ENCODE peak calls at places on chromosome 4, in ten cellular contexts. One of them, this sample, is unnamed.

GRCh38 chr4:46390353-46391058 is 578 bp upstream of the GABRA2 start:
- DNase-seq in cardiac fibroblast: no peak
- DNase-seq in activated T-cell treated with anti-CD3 and anti-CD28 coated beads, Interleukin-2, amount 50 U/mL, for 48 hours: no peak
- DNase-seq in sciatic nerve: peak; percentile 54
- DNase-seq in NCI-H187: no peak
- DNase-seq in cerebellum: no peak
- DNase-seq in fibroblast of pulmonary artery: no peak
- DNase-seq in upper lobe of left lung: peak; percentile 61
- DNase-seq in NCI-H510A treated with DMSO at 0.1 percent for 48 hours: no peak
- DNase-seq in choroid plexus epithelial cell: peak; percentile 11
- DNase-seq in this sample: no peak

GRCh38 chr4:1572521-1572920 is 111.6 kb downstream of the FAM53A start:
- DNase-seq in cardiac fibroblast: no peak
- DNase-seq in activated T-cell treated with anti-CD3 and anti-CD28 coated beads, Interleukin-2, amount 50 U/mL, for 48 hours: no peak
- DNase-seq in sciatic nerve: no peak
- DNase-seq in NCI-H187: no peak
- DNase-seq in cerebellum: no peak
- DNase-seq in fibroblast of pulmonary artery: no peak
- DNase-seq in upper lobe of left lung: peak; percentile 38
- DNase-seq in NCI-H510A treated with DMSO at 0.1 percent for 48 hours: no peak
- DNase-seq in choroid plexus epithelial cell: no peak
- DNase-seq in this sample: no peak

GRCh38 chr4:158818595-158818994 is 49.8 kb downstream of the FNIP2 start:
- DNase-seq in cardiac fibroblast: no peak
- DNase-seq in activated T-cell treated with anti-CD3 and anti-CD28 coated beads, Interleukin-2, amount 50 U/mL, for 48 hours: no peak
- DNase-seq in sciatic nerve: no peak
- DNase-seq in NCI-H187: no peak
- DNase-seq in cerebellum: no peak
- DNase-seq in fibroblast of pulmonary artery: no peak
- DNase-seq in upper lobe of left lung: no peak
- DNase-seq in NCI-H510A treated with DMSO at 0.1 percent for 48 hours: no peak
- DNase-seq in choroid plexus epithelial cell: no peak
- DNase-seq in this sample: no peak

GRCh38 chr4:8277356-8278008 is 7.9 kb downstream of the HTRA3 start:
- DNase-seq in cardiac fibroblast: no peak
- DNase-seq in activated T-cell treated with anti-CD3 and anti-CD28 coated beads, Interleukin-2, amount 50 U/mL, for 48 hours: no peak
- DNase-seq in sciatic nerve: no peak
- DNase-seq in NCI-H187: no peak
- DNase-seq in cerebellum: no peak
- DNase-seq in fibroblast of pulmonary artery: no peak
- DNase-seq in upper lobe of left lung: no peak
- DNase-seq in NCI-H510A treated with DMSO at 0.1 percent for 48 hours: no peak
- DNase-seq in choroid plexus epithelial cell: no peak
- DNase-seq in this sample: no peak

GRCh38 chr4:111937368-111937767 is 207.9 kb upstream of the FAM241A start:
- DNase-seq in cardiac fibroblast: peak; percentile 20
- DNase-seq in activated T-cell treated with anti-CD3 and anti-CD28 coated beads, Interleukin-2, amount 50 U/mL, for 48 hours: no peak
- DNase-seq in sciatic nerve: no peak
- DNase-seq in NCI-H187: no peak
- DNase-seq in cerebellum: no peak
- DNase-seq in fibroblast of pulmonary artery: peak; percentile 51
- DNase-seq in upper lobe of left lung: no peak
- DNase-seq in NCI-H510A treated with DMSO at 0.1 percent for 48 hours: peak; percentile 19
- DNase-seq in choroid plexus epithelial cell: peak; percentile 57
- DNase-seq in this sample: no peak

GRCh38 chr4:19675172-19675811 is 576.4 kb upstream of the SLIT2 start:
- DNase-seq in cardiac fibroblast: peak; percentile 64
- DNase-seq in activated T-cell treated with anti-CD3 and anti-CD28 coated beads, Interleukin-2, amount 50 U/mL, for 48 hours: no peak
- DNase-seq in sciatic nerve: no peak
- DNase-seq in NCI-H187: no peak
- DNase-seq in cerebellum: no peak
- DNase-seq in fibroblast of pulmonary artery: peak; percentile 39
- DNase-seq in upper lobe of left lung: no peak
- DNase-seq in NCI-H510A treated with DMSO at 0.1 percent for 48 hours: no peak
- DNase-seq in choroid plexus epithelial cell: peak; percentile 79
- DNase-seq in this sample: peak; percentile 18

GRCh38 chr4:146158036-146158745 is 17.3 kb upstream of the LSM6 start:
- DNase-seq in cardiac fibroblast: no peak
- DNase-seq in activated T-cell treated with anti-CD3 and anti-CD28 coated beads, Interleukin-2, amount 50 U/mL, for 48 hours: no peak
- DNase-seq in sciatic nerve: no peak
- DNase-seq in NCI-H187: no peak
- DNase-seq in cerebellum: no peak
- DNase-seq in fibroblast of pulmonary artery: no peak
- DNase-seq in upper lobe of left lung: no peak
- DNase-seq in NCI-H510A treated with DMSO at 0.1 percent for 48 hours: no peak
- DNase-seq in choroid plexus epithelial cell: no peak
- DNase-seq in this sample: peak; percentile 50

GRCh38 chr4:126850286-126850685 is 782.5 kb upstream of the INTU start:
- DNase-seq in cardiac fibroblast: peak; percentile 77
- DNase-seq in activated T-cell treated with anti-CD3 and anti-CD28 coated beads, Interleukin-2, amount 50 U/mL, for 48 hours: no peak
- DNase-seq in sciatic nerve: no peak
- DNase-seq in NCI-H187: no peak
- DNase-seq in cerebellum: no peak
- DNase-seq in fibroblast of pulmonary artery: peak; percentile 89
- DNase-seq in upper lobe of left lung: no peak
- DNase-seq in NCI-H510A treated with DMSO at 0.1 percent for 48 hours: no peak
- DNase-seq in choroid plexus epithelial cell: peak; percentile 89
- DNase-seq in this sample: peak; percentile 62

GRCh38 chr4:143531368-143531767 is 17.9 kb downstream of the SMARCA5 start:
- DNase-seq in cardiac fibroblast: peak; percentile 36
- DNase-seq in activated T-cell treated with anti-CD3 and anti-CD28 coated beads, Interleukin-2, amount 50 U/mL, for 48 hours: no peak
- DNase-seq in sciatic nerve: no peak
- DNase-seq in NCI-H187: no peak
- DNase-seq in cerebellum: no peak
- DNase-seq in fibroblast of pulmonary artery: peak; percentile 51
- DNase-seq in upper lobe of left lung: no peak
- DNase-seq in NCI-H510A treated with DMSO at 0.1 percent for 48 hours: no peak
- DNase-seq in choroid plexus epithelial cell: peak; percentile 43
- DNase-seq in this sample: peak; percentile 2

GRCh38 chr4:184274288-184274951 is 56.7 kb upstream of the ENPP6 start:
- DNase-seq in cardiac fibroblast: no peak
- DNase-seq in activated T-cell treated with anti-CD3 and anti-CD28 coated beads, Interleukin-2, amount 50 U/mL, for 48 hours: peak; percentile 17
- DNase-seq in sciatic nerve: no peak
- DNase-seq in NCI-H187: no peak
- DNase-seq in cerebellum: no peak
- DNase-seq in fibroblast of pulmonary artery: no peak
- DNase-seq in upper lobe of left lung: peak; percentile 18
- DNase-seq in NCI-H510A treated with DMSO at 0.1 percent for 48 hours: no peak
- DNase-seq in choroid plexus epithelial cell: no peak
- DNase-seq in this sample: peak; percentile 53

GRCh38 chr4:45663495-45664148 is 460.2 kb downstream of the GABRG1 start:
- DNase-seq in cardiac fibroblast: no peak
- DNase-seq in activated T-cell treated with anti-CD3 and anti-CD28 coated beads, Interleukin-2, amount 50 U/mL, for 48 hours: no peak
- DNase-seq in sciatic nerve: no peak
- DNase-seq in NCI-H187: no peak
- DNase-seq in cerebellum: peak; percentile 33
- DNase-seq in fibroblast of pulmonary artery: no peak
- DNase-seq in upper lobe of left lung: no peak
- DNase-seq in NCI-H510A treated with DMSO at 0.1 percent for 48 hours: no peak
- DNase-seq in choroid plexus epithelial cell: no peak
- DNase-seq in this sample: no peak

GRCh38 chr4:35151816-35152572 is 1092.3 kb downstream of the ARAP2 start:
- DNase-seq in cardiac fibroblast: no peak
- DNase-seq in activated T-cell treated with anti-CD3 and anti-CD28 coated beads, Interleukin-2, amount 50 U/mL, for 48 hours: no peak
- DNase-seq in sciatic nerve: no peak
- DNase-seq in NCI-H187: peak; percentile 29
- DNase-seq in cerebellum: no peak
- DNase-seq in fibroblast of pulmonary artery: no peak
- DNase-seq in upper lobe of left lung: no peak
- DNase-seq in NCI-H510A treated with DMSO at 0.1 percent for 48 hours: no peak
- DNase-seq in choroid plexus epithelial cell: no peak
- DNase-seq in this sample: no peak

GRCh38 chr4:1512738-1513660 is 106.8 kb upstream of the NKX1-1 start:
- DNase-seq in cardiac fibroblast: peak; percentile 25
- DNase-seq in activated T-cell treated with anti-CD3 and anti-CD28 coated beads, Interleukin-2, amount 50 U/mL, for 48 hours: peak; percentile 53
- DNase-seq in sciatic nerve: no peak
- DNase-seq in NCI-H187: no peak
- DNase-seq in cerebellum: peak; percentile 61
- DNase-seq in fibroblast of pulmonary artery: peak; percentile 14
- DNase-seq in upper lobe of left lung: peak; percentile 92
- DNase-seq in NCI-H510A treated with DMSO at 0.1 percent for 48 hours: no peak
- DNase-seq in choroid plexus epithelial cell: peak; percentile 39
- DNase-seq in this sample: no peak

GRCh38 chr4:16516796-16517413 is 290.6 kb upstream of the TAPT1 start:
- DNase-seq in cardiac fibroblast: peak; percentile 86
- DNase-seq in activated T-cell treated with anti-CD3 and anti-CD28 coated beads, Interleukin-2, amount 50 U/mL, for 48 hours: no peak
- DNase-seq in sciatic nerve: peak; percentile 71
- DNase-seq in NCI-H187: no peak
- DNase-seq in cerebellum: peak; percentile 16
- DNase-seq in fibroblast of pulmonary artery: peak; percentile 82
- DNase-seq in upper lobe of left lung: no peak
- DNase-seq in NCI-H510A treated with DMSO at 0.1 percent for 48 hours: no peak
- DNase-seq in choroid plexus epithelial cell: peak; percentile 94
- DNase-seq in this sample: peak; percentile 73

GRCh38 chr4:76984788-76985211 is 35.2 kb downstream of the SEPTIN11 start:
- DNase-seq in cardiac fibroblast: peak; percentile 99
- DNase-seq in activated T-cell treated with anti-CD3 and anti-CD28 coated beads, Interleukin-2, amount 50 U/mL, for 48 hours: no peak
- DNase-seq in sciatic nerve: peak; percentile 64
- DNase-seq in NCI-H187: no peak
- DNase-seq in cerebellum: no peak
- DNase-seq in fibroblast of pulmonary artery: peak; percentile 98
- DNase-seq in upper lobe of left lung: no peak
- DNase-seq in NCI-H510A treated with DMSO at 0.1 percent for 48 hours: no peak
- DNase-seq in choroid plexus epithelial cell: peak; percentile 100
- DNase-seq in this sample: peak; percentile 100

GRCh38 chr4:7719354-7720174 is 220.1 kb downstream of the AFAP1 start:
- DNase-seq in cardiac fibroblast: peak; percentile 46
- DNase-seq in activated T-cell treated with anti-CD3 and anti-CD28 coated beads, Interleukin-2, amount 50 U/mL, for 48 hours: peak; percentile 74
- DNase-seq in sciatic nerve: peak; percentile 87
- DNase-seq in NCI-H187: no peak
- DNase-seq in cerebellum: peak; percentile 71
- DNase-seq in fibroblast of pulmonary artery: peak; percentile 31
- DNase-seq in upper lobe of left lung: no peak
- DNase-seq in NCI-H510A treated with DMSO at 0.1 percent for 48 hours: no peak
- DNase-seq in choroid plexus epithelial cell: peak; percentile 49
- DNase-seq in this sample: no peak

GRCh38 chr4:76659103-76659490 is 224.1 kb downstream of the SHROOM3 start:
- DNase-seq in cardiac fibroblast: no peak
- DNase-seq in activated T-cell treated with anti-CD3 and anti-CD28 coated beads, Interleukin-2, amount 50 U/mL, for 48 hours: no peak
- DNase-seq in sciatic nerve: no peak
- DNase-seq in NCI-H187: no peak
- DNase-seq in cerebellum: no peak
- DNase-seq in fibroblast of pulmonary artery: no peak
- DNase-seq in upper lobe of left lung: no peak
- DNase-seq in NCI-H510A treated with DMSO at 0.1 percent for 48 hours: peak; percentile 14
- DNase-seq in choroid plexus epithelial cell: no peak
- DNase-seq in this sample: no peak

GRCh38 chr4:148305749-148306148 is 136.5 kb downstream of the NR3C2 start:
- DNase-seq in cardiac fibroblast: no peak
- DNase-seq in activated T-cell treated with anti-CD3 and anti-CD28 coated beads, Interleukin-2, amount 50 U/mL, for 48 hours: no peak
- DNase-seq in sciatic nerve: no peak
- DNase-seq in NCI-H187: no peak
- DNase-seq in cerebellum: no peak
- DNase-seq in fibroblast of pulmonary artery: no peak
- DNase-seq in upper lobe of left lung: no peak
- DNase-seq in NCI-H510A treated with DMSO at 0.1 percent for 48 hours: no peak
- DNase-seq in choroid plexus epithelial cell: no peak
- DNase-seq in this sample: no peak

GRCh38 chr4:61431131-61431530 is 231.0 kb downstream of the ADGRL3 start:
- DNase-seq in cardiac fibroblast: no peak
- DNase-seq in activated T-cell treated with anti-CD3 and anti-CD28 coated beads, Interleukin-2, amount 50 U/mL, for 48 hours: no peak
- DNase-seq in sciatic nerve: no peak
- DNase-seq in NCI-H187: no peak
- DNase-seq in cerebellum: peak; percentile 25
- DNase-seq in fibroblast of pulmonary artery: no peak
- DNase-seq in upper lobe of left lung: no peak
- DNase-seq in NCI-H510A treated with DMSO at 0.1 percent for 48 hours: no peak
- DNase-seq in choroid plexus epithelial cell: no peak
- DNase-seq in this sample: no peak

GRCh38 chr4:3248811-3249661 is at the start of gene MSANTD1:
- DNase-seq in cardiac fibroblast: peak; percentile 57
- DNase-seq in activated T-cell treated with anti-CD3 and anti-CD28 coated beads, Interleukin-2, amount 50 U/mL, for 48 hours: no peak
- DNase-seq in sciatic nerve: no peak
- DNase-seq in NCI-H187: no peak
- DNase-seq in cerebellum: no peak
- DNase-seq in fibroblast of pulmonary artery: peak; percentile 60
- DNase-seq in upper lobe of left lung: peak; percentile 84
- DNase-seq in NCI-H510A treated with DMSO at 0.1 percent for 48 hours: no peak
- DNase-seq in choroid plexus epithelial cell: peak; percentile 38
- DNase-seq in this sample: peak; percentile 42

GRCh38 chr4:81827568-81828202 is 356.0 kb upstream of the RASGEF1B start:
- DNase-seq in cardiac fibroblast: no peak
- DNase-seq in activated T-cell treated with anti-CD3 and anti-CD28 coated beads, Interleukin-2, amount 50 U/mL, for 48 hours: no peak
- DNase-seq in sciatic nerve: no peak
- DNase-seq in NCI-H187: no peak
- DNase-seq in cerebellum: no peak
- DNase-seq in fibroblast of pulmonary artery: no peak
- DNase-seq in upper lobe of left lung: no peak
- DNase-seq in NCI-H510A treated with DMSO at 0.1 percent for 48 hours: no peak
- DNase-seq in choroid plexus epithelial cell: no peak
- DNase-seq in this sample: no peak

GRCh38 chr4:165368114-165368513 is 10.7 kb upstream of the CPE start:
- DNase-seq in cardiac fibroblast: no peak
- DNase-seq in activated T-cell treated with anti-CD3 and anti-CD28 coated beads, Interleukin-2, amount 50 U/mL, for 48 hours: no peak
- DNase-seq in sciatic nerve: no peak
- DNase-seq in NCI-H187: no peak
- DNase-seq in cerebellum: no peak
- DNase-seq in fibroblast of pulmonary artery: no peak
- DNase-seq in upper lobe of left lung: no peak
- DNase-seq in NCI-H510A treated with DMSO at 0.1 percent for 48 hours: peak; percentile 10
- DNase-seq in choroid plexus epithelial cell: no peak
- DNase-seq in this sample: no peak

GRCh38 chr4:17613761-17614415 is 553 bp upstream of the MED28 start:
- DNase-seq in cardiac fibroblast: peak; percentile 73
- DNase-seq in activated T-cell treated with anti-CD3 and anti-CD28 coated beads, Interleukin-2, amount 50 U/mL, for 48 hours: peak; percentile 59
- DNase-seq in sciatic nerve: no peak
- DNase-seq in NCI-H187: peak; percentile 66
- DNase-seq in cerebellum: no peak
- DNase-seq in fibroblast of pulmonary artery: peak; percentile 71
- DNase-seq in upper lobe of left lung: no peak
- DNase-seq in NCI-H510A treated with DMSO at 0.1 percent for 48 hours: no peak
- DNase-seq in choroid plexus epithelial cell: peak; percentile 73
- DNase-seq in this sample: peak; percentile 74

GRCh38 chr4:185099024-185099682 is 43.9 kb upstream of the SLC25A4 start:
- DNase-seq in cardiac fibroblast: peak; percentile 49
- DNase-seq in activated T-cell treated with anti-CD3 and anti-CD28 coated beads, Interleukin-2, amount 50 U/mL, for 48 hours: no peak
- DNase-seq in sciatic nerve: no peak
- DNase-seq in NCI-H187: no peak
- DNase-seq in cerebellum: no peak
- DNase-seq in fibroblast of pulmonary artery: peak; percentile 30
- DNase-seq in upper lobe of left lung: peak; percentile 50
- DNase-seq in NCI-H510A treated with DMSO at 0.1 percent for 48 hours: no peak
- DNase-seq in choroid plexus epithelial cell: no peak
- DNase-seq in this sample: no peak

GRCh38 chr4:148112231-148112982 is 329.8 kb downstream of the NR3C2 start:
- DNase-seq in cardiac fibroblast: peak; percentile 55
- DNase-seq in activated T-cell treated with anti-CD3 and anti-CD28 coated beads, Interleukin-2, amount 50 U/mL, for 48 hours: no peak
- DNase-seq in sciatic nerve: no peak
- DNase-seq in NCI-H187: no peak
- DNase-seq in cerebellum: no peak
- DNase-seq in fibroblast of pulmonary artery: peak; percentile 43
- DNase-seq in upper lobe of left lung: no peak
- DNase-seq in NCI-H510A treated with DMSO at 0.1 percent for 48 hours: no peak
- DNase-seq in choroid plexus epithelial cell: peak; percentile 63
- DNase-seq in this sample: peak; percentile 86

GRCh38 chr4:47271296-47271695 is 192.2 kb downstream of the COMMD8 start:
- DNase-seq in cardiac fibroblast: no peak
- DNase-seq in activated T-cell treated with anti-CD3 and anti-CD28 coated beads, Interleukin-2, amount 50 U/mL, for 48 hours: no peak
- DNase-seq in sciatic nerve: no peak
- DNase-seq in NCI-H187: no peak
- DNase-seq in cerebellum: peak; percentile 76
- DNase-seq in fibroblast of pulmonary artery: no peak
- DNase-seq in upper lobe of left lung: no peak
- DNase-seq in NCI-H510A treated with DMSO at 0.1 percent for 48 hours: no peak
- DNase-seq in choroid plexus epithelial cell: no peak
- DNase-seq in this sample: no peak

GRCh38 chr4:52991452-52991851 is 129.3 kb downstream of the RASL11B start:
- DNase-seq in cardiac fibroblast: no peak
- DNase-seq in activated T-cell treated with anti-CD3 and anti-CD28 coated beads, Interleukin-2, amount 50 U/mL, for 48 hours: no peak
- DNase-seq in sciatic nerve: no peak
- DNase-seq in NCI-H187: no peak
- DNase-seq in cerebellum: no peak
- DNase-seq in fibroblast of pulmonary artery: no peak
- DNase-seq in upper lobe of left lung: no peak
- DNase-seq in NCI-H510A treated with DMSO at 0.1 percent for 48 hours: no peak
- DNase-seq in choroid plexus epithelial cell: no peak
- DNase-seq in this sample: no peak

GRCh38 chr4:105453550-105454201 is 20.2 kb downstream of the PPA2 start:
- DNase-seq in cardiac fibroblast: no peak
- DNase-seq in activated T-cell treated with anti-CD3 and anti-CD28 coated beads, Interleukin-2, amount 50 U/mL, for 48 hours: no peak
- DNase-seq in sciatic nerve: no peak
- DNase-seq in NCI-H187: no peak
- DNase-seq in cerebellum: no peak
- DNase-seq in fibroblast of pulmonary artery: no peak
- DNase-seq in upper lobe of left lung: no peak
- DNase-seq in NCI-H510A treated with DMSO at 0.1 percent for 48 hours: no peak
- DNase-seq in choroid plexus epithelial cell: peak; percentile 15
- DNase-seq in this sample: no peak